ENCODE peak calls at places on chromosomes 3 and 15, in six cellular contexts. V, I, J, P, K and L are unnamed samples.

GRCh38 chr15:55357774-55358173 is 38.8 kb downstream of the PIGB start:
- DNase-seq in V (no peak), I (no peak), J (peak), P (no peak), K (no peak), L (no peak)

GRCh38 chr15:29785068-29785467 is 37.2 kb downstream of the TJP1 start:
- DNase-seq in V (no peak), I (no peak), J (no peak), P (no peak), K (no peak), L (no peak)

GRCh38 chr3:196080517-196080841 is 1.4 kb downstream of the TFRC start:
- DNase-seq in V (no peak), I (no peak), J (peak), P (no peak), K (no peak), L (no peak)

GRCh38 chr3:132283440-132283839 is 33.8 kb upstream of the ACP3 start:
- DNase-seq in V (no peak), I (peak), J (no peak), P (no peak), K (no peak), L (peak)

GRCh38 chr3:183252108-183252782 is 808 bp upstream of the B3GNT5 start:
- DNase-seq in V (no peak), I (no peak), J (peak), P (no peak), K (no peak), L (no peak)

GRCh38 chr3:17846466-17846865 is 104.0 kb upstream of the TBC1D5 start:
- DNase-seq in V (no peak), I (no peak), J (peak), P (peak), K (no peak), L (no peak)

GRCh38 chr3:196159952-196160804 is 51.0 kb downstream of the ZDHHC19 start:
- DNase-seq in V (no peak), I (peak), J (peak), P (no peak), K (peak), L (peak)

GRCh38 chr15:85073556-85074194 is 92.0 kb downstream of the PDE8A start:
- DNase-seq in V (no peak), I (no peak), J (peak), P (no peak), K (no peak), L (no peak)

GRCh38 chr3:116046350-116046749 is 398.9 kb downstream of the LSAMP start:
- DNase-seq in V (no peak), I (no peak), J (no peak), P (peak), K (no peak), L (no peak)

GRCh38 chr3:31755911-31756658 is 223.4 kb downstream of the STT3B start:
- DNase-seq in V (no peak), I (no peak), J (no peak), P (no peak), K (peak), L (no peak)

GRCh38 chr3:143559291-143559690 is 289.0 kb downstream of the SLC9A9 start:
- DNase-seq in V (no peak), I (no peak), J (no peak), P (no peak), K (no peak), L (no peak)

GRCh38 chr3:178699810-178700209 is 163.6 kb downstream of the KCNMB2 start:
- DNase-seq in V (no peak), I (no peak), J (no peak), P (no peak), K (no peak), L (no peak)

GRCh38 chr15:22979069-22979698 is 984 bp downstream of the CYFIP1 start:
- DNase-seq in V (no peak), I (peak), J (peak), P (peak), K (no peak), L (peak)

GRCh38 chr3:50238549-50239026 is 2.6 kb downstream of the GNAI2 start:
- DNase-seq in V (no peak), I (no peak), J (peak), P (no peak), K (no peak), L (peak)

GRCh38 chr3:106006001-106006400 is 137.2 kb upstream of the CBLB start:
- DNase-seq in V (no peak), I (no peak), J (peak), P (no peak), K (no peak), L (no peak)

GRCh38 chr15:33215941-33216872 is 21.7 kb upstream of the FMN1 start:
- DNase-seq in V (no peak), I (peak), J (peak), P (peak), K (peak), L (peak)

GRCh38 chr3:183548262-183548769 is 7.2 kb downstream of the KLHL6 start:
- DNase-seq in V (no peak), I (peak), J (peak), P (peak), K (no peak), L (peak)

GRCh38 chr3:134161817-134162396 is 88.8 kb downstream of the RYK start:
- DNase-seq in V (no peak), I (peak), J (no peak), P (peak), K (no peak), L (no peak)

GRCh38 chr3:50342818-50343633 is 2.4 kb upstream of the RASSF1 start:
- DNase-seq in V (no peak), I (peak), J (no peak), P (peak), K (no peak), L (no peak)

GRCh38 chr3:23712095-23712494 is 93.7 kb upstream of the UBE2E1 start:
- DNase-seq in V (no peak), I (no peak), J (no peak), P (no peak), K (peak), L (no peak)

GRCh38 chr3:80232760-80233159 is 465.0 kb upstream of the ROBO1 start:
- DNase-seq in V (no peak), I (peak), J (peak), P (no peak), K (no peak), L (peak)

GRCh38 chr15:63373866-63374548 is 7.6 kb downstream of the CA12 start:
- DNase-seq in V (no peak), I (no peak), J (no peak), P (no peak), K (no peak), L (no peak)

GRCh38 chr3:61768284-61769012 is 207.1 kb downstream of the PTPRG start:
- DNase-seq in V (no peak), I (no peak), J (no peak), P (no peak), K (no peak), L (peak)

GRCh38 chr3:45644063-45644462 is 45.1 kb upstream of the SACM1L start:
- DNase-seq in V (no peak), I (no peak), J (peak), P (no peak), K (no peak), L (no peak)
- H3K4me3 ChIP-seq in V (no peak), I (no peak), J (peak), P (no peak), K (no peak), L (no peak)

DNA sequence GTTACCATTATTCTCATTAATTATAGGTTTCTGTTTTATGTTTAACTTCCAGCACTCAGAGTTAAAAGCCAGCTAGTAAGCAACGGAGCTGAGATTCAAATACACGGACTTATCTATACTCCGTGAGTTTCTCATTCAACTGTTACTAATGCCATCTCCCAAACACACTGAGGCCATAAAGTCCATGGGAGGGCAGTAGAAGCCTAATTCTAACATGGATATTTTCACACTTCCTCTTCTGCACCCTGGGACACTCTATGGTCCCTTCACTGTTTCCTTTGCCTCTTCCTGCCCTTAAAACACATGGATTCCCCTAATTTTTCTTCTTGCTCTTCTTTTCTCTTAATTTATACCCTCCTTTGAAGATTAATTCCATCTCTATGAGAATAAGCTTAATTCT is 245.0 kb downstream of the KLF13 start:
- DNase-seq in V (no peak), I (no peak), J (peak), P (no peak), K (no peak), L (no peak)
- TF ChIP-seq CTCF in V (no peak), I (peak), J (peak), P (no peak), K (peak), L (peak)

GRCh38 chr15:91538782-91539181 is 314.7 kb upstream of the SLCO3A1 start:
- DNase-seq in V (no peak), I (no peak), J (no peak), P (no peak), K (no peak), L (no peak)
- TF ChIP-seq EZH2phosphoT487 in V (no peak), I (no peak), J (no peak), P (no peak), K (no peak), L (no peak)

GRCh38 chr15:98720036-98720435 is 71.7 kb downstream of the IGF1R start:
- DNase-seq in V (no peak), I (no peak), J (no peak), P (no peak), K (no peak), L (no peak)

GRCh38 chr15:98722645-98723044 is 74.3 kb downstream of the IGF1R start:
- DNase-seq in V (no peak), I (no peak), J (no peak), P (no peak), K (no peak), L (no peak)

GRCh38 chr15:98720577-98720976 is 72.2 kb downstream of the IGF1R start:
- DNase-seq in V (no peak), I (no peak), J (no peak), P (no peak), K (no peak), L (no peak)

GRCh38 chr15:98722209-98722608 is 73.9 kb downstream of the IGF1R start:
- DNase-seq in V (no peak), I (no peak), J (no peak), P (no peak), K (no peak), L (no peak)

GRCh38 chr15:98721166-98721565 is 72.8 kb downstream of the IGF1R start:
- DNase-seq in V (no peak), I (no peak), J (no peak), P (no peak), K (no peak), L (no peak)
- H3K4me3 ChIP-seq in V (no peak), I (no peak), J (no peak), P (no peak), K (no peak), L (no peak)

DNA sequence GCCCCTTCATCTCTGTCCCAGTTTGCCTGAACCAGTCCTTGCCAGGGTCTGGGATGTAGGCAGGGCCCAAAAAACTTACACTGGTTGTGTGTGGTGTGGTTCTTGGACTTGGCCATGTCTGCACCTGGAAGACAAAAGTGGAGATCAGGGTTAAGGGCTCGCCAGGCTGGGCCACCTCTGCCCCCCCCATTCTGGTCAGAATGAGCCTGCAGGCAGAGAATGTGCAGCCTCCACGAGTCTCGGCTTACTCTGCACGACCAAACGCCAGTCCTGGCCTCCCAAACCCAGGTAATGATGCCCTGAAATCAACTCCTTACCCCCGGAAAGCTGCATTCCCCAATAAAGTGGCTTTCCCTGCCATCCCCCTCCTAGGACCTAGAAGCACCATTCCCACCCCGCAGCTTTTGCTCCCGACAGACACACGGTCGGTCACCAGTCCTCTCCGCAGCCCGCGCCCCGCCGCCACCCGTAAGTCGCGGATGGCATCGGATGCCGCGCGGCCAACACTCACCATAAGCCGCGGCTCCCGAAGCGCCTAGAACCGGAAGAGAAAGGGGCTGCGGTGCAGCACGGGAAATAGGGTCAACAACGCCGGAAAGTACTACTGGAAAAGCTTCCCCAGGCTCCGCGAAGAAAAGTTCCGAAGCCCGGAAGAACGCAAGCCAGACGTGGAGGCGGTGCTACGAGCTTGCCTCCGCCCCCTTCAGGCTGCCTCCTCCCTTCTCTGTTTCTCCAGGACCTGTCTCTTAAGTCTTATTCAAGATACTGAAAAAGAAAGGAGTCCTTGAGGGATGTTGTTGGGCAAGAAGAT is at the start of gene RPL29:
- DNase-seq in V (peak), I (peak), J (peak), P (peak), K (peak), L (peak)
- TF ChIP-seq CTCF in V (no peak), I (no peak), J (no peak), P (no peak), K (no peak), L (no peak)

GRCh38 chr15:48624700-48625099 is 20.8 kb downstream of the FBN1 start:
- DNase-seq in V (no peak), I (peak), J (no peak), P (no peak), K (no peak), L (no peak)
- TF ChIP-seq EZH2phosphoT487 in V (no peak), I (no peak), J (no peak), P (no peak), K (no peak), L (no peak)

DNA sequence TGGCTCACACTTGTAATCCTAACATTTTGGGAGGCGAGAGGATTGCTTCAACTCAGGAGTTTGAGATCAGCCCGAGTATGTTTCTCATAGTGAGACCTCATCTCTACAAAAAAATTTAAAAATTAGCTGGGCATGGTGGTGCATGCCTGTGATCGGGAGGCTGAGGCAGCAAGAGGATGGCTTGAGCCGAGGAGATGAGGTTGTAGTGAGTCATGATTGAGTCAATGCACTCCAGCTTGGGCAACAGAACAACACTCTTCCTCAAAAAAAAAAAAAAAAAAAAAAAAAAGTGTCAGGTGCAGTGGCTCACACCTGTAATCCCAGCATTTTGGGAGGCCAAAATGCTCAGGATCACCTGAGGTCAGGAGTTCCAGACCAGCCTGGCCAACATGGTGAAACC is 2.4 kb downstream of the RPL39L start:
- DNase-seq in V (peak), I (no peak), J (peak), P (no peak), K (no peak), L (no peak)
- H3K4me3 ChIP-seq in V (no peak), I (no peak), J (no peak), P (no peak), K (no peak), L (no peak)

GRCh38 chr3:160643994-160644393 is 33.0 kb upstream of the ARL14 start:
- DNase-seq in V (no peak), I (peak), J (peak), P (peak), K (peak), L (peak)
- TF ChIP-seq CTCF in V (peak), I (peak), J (peak), P (peak), K (peak), L (peak)